ENCODE peak calls at places on chromosomes 3 and 15, in nine cellular contexts. V, G, D, J, X, L, F, W and H are unnamed samples.

GRCh38 chr3:54185740-54186139 is 63.4 kb downstream of the CACNA2D3 start:
- DNase-seq in V (no peak), G (no peak), D (no peak), J (no peak), X (no peak), L (no peak), F (no peak), W (no peak), H (no peak)

GRCh38 chr3:182971637-182972036 is 8.7 kb downstream of the DCUN1D1 start:
- DNase-seq in V (peak), G (no peak), D (no peak), J (no peak), X (no peak), L (no peak), F (no peak), W (no peak), H (no peak)

GRCh38 chr15:29924750-29925149 is 102.5 kb upstream of the TJP1 start:
- DNase-seq in V (no peak), G (peak), D (no peak), J (no peak), X (peak), L (peak), F (no peak), W (peak), H (no peak)

GRCh38 chr15:45522179-45522930 is at the start of gene SLC30A4:
- DNase-seq in V (peak), G (peak), D (peak), J (peak), X (peak), L (peak), F (peak), W (peak), H (peak)

GRCh38 chr15:99721896-99722295 is 11.3 kb downstream of the LYSMD4 start:
- DNase-seq in V (no peak), G (no peak), D (peak), J (no peak), X (no peak), L (no peak), F (no peak), W (no peak), H (no peak)

GRCh38 chr3:109331692-109332091 is 5.7 kb downstream of the DPPA4 start:
- DNase-seq in V (no peak), G (no peak), D (no peak), J (no peak), X (no peak), L (no peak), F (no peak), W (no peak), H (no peak)

GRCh38 chr15:42593143-42593542 is 17.7 kb downstream of the STARD9 start:
- DNase-seq in V (no peak), G (no peak), D (no peak), J (no peak), X (no peak), L (no peak), F (no peak), W (no peak), H (no peak)

GRCh38 chr3:137692803-137693431 is 71.2 kb upstream of the SOX14 start:
- DNase-seq in V (peak), G (peak), D (no peak), J (no peak), X (peak), L (peak), F (no peak), W (peak), H (peak)

GRCh38 chr15:92164327-92165000 is 229.2 kb upstream of the ST8SIA2 start:
- DNase-seq in V (no peak), G (no peak), D (no peak), J (no peak), X (peak), L (no peak), F (no peak), W (no peak), H (no peak)

GRCh38 chr3:52792413-52792812 is 2.2 kb upstream of the ITIH3 start:
- DNase-seq in V (no peak), G (peak), D (no peak), J (no peak), X (peak), L (no peak), F (no peak), W (peak), H (peak)

GRCh38 chr3:105707009-105707408 is 161.8 kb downstream of the CBLB start:
- DNase-seq in V (no peak), G (no peak), D (no peak), J (no peak), X (no peak), L (no peak), F (no peak), W (no peak), H (no peak)
- TF ChIP-seq CTCF in V (no peak), G (no peak), D (no peak), J (no peak), X (no peak), L (no peak), F (no peak), W (no peak), H (no peak)

DNA sequence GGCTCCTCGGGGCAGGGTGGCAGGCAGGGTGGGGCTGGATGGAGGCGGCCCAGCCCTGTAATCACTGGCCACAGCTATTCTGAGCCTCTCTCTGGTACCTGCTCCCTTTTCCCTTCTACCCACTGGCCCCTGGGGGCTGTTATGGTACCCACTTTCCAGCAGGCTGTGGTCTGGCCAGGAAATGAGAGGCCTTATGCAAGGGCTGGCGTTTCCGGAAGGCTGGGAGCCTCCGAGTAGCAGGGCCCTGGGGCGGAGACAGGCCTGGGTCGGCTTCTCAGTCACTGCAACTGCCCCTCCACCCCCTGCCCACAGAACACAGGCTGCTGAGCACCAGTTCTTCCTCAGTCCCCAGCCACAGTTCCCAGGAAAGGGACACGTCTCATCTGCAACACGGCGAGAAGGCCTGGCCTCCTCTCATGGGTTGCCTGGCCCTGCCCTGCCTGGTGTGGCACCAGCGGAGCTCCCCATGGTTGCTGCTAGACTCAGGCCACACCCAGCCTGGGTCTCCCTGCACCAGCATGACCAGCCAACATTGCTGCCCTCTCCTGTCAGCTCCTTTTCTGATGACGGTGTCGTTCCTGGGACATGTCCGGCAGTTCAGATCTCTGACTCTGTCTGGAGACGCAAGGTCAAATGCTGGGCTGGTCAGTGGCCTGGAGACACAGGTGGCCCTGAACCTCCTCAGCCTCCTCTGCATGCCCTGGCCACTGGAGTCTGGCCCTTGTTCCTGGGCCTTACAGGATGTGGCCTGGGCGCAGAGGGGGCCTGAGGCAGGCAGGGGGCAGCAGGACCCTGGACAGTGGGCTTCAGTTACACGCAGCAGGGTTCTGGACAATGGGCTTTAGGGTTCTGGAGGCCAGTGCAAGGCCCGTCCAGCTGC is 6.5 kb downstream of the CHST13 start:
- DNase-seq in V (peak), G (no peak), D (no peak), J (no peak), X (no peak), L (no peak), F (no peak), W (no peak), H (peak)
- TF ChIP-seq CTCF in V (no peak), G (peak), D (no peak), J (no peak), X (peak), L (no peak), F (no peak), W (no peak), H (no peak)

DNA sequence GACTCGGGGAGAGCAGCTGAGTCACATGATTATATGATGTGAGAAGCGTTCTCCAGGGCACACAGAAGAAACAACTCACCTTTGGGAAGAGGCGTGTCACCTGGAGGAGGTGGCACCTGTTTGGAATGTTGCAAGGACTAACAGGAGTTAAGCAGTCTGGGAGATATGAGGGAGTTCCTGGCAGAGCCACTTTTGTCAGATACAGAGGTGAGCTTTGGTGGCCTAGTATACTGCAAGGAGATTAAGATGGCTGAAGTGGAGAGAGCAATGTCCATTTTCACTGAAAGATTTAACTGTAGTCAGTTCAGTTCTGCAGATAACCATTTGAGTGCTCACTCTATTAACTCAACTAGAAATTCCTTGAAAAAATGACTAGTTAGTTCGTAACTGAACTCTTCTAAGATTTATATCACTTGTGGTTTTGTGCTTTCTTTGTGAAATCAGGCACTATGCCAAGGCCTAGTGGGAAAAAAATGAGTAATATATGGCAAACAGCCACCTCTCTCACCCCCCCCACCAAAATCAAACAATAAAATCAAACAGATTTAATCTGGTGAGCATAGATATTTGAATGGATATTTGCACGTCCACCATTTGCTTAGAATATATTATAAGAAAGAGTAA is 61.3 kb downstream of the CRYBG3 start:
- DNase-seq in V (no peak), G (no peak), D (peak), J (no peak), X (no peak), L (no peak), F (no peak), W (no peak), H (no peak)
- TF ChIP-seq CTCF in V (no peak), G (no peak), D (no peak), J (no peak), X (no peak), L (no peak), F (no peak), W (no peak), H (no peak)

GRCh38 chr3:161310649-161311423 is 60.5 kb downstream of the SPTSSB start:
- DNase-seq in V (peak), G (no peak), D (no peak), J (peak), X (no peak), L (no peak), F (no peak), W (no peak), H (no peak)

DNA sequence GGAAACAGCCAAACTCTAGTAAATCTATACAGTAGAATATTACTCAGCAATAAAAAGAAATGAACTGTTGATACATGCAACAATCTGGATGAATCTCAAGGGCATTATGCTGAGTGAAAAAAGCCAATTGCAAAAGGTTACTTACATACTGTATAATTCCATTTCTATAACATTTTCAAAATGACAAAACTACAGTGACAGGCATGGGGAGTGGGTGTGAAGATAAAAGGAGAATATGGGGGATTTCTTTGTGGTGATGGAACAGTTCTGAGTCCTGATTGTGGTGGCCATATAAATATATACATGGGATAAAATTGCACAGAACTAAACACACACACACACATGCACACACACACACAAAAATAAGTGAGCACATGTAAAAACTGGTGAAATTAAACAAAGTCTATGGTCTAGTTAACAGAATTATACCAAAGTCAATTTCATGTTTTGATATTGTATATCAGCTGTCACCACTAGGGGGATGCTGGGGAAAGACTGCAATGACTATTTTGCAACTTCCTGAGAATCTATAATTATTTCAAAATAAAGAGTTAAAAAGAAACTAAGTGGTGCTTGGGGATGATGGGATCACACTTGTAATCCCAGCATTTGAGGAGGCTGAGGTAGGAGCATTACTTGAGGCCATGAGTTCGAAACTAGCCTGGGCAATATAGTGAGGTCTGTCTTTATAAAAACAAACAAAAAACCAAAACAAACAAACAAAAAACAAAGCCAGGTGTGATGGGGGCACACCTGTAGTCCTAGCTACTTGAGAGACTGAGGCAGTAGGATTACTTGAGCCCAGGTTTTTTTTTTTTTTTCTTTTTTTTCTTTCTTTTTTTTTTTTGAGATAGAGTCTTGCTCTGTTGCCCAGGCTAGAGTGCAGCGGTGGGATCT is 66.0 kb downstream of the SPTSSB start:
- DNase-seq in V (peak), G (no peak), D (no peak), J (no peak), X (no peak), L (no peak), F (no peak), W (no peak), H (no peak)
- TF ChIP-seq CTCF in V (peak), G (peak), D (peak), J (peak), X (peak), L (peak), F (peak), W (peak), H (peak)

DNA sequence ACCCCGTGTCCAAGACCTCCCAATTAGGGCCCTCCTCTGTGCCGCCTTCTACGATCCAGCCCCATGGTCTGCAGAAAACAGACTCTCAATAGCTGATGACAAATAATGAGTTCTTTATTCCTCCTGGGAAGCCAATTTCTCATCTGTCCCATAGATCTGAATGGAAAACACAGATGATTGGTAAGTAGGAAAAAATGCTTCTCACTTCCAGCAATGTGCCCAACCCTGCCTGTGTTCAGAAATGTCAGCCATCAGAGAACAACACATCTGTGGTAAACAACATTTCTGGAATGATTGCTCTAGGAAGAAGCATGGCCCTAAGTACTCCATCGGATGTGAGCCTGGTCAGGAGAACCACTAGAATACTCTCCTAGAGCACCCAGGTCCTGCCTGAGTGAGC is 240.5 kb upstream of the HES1 start:
- DNase-seq in V (no peak), G (no peak), D (no peak), J (no peak), X (no peak), L (no peak), F (no peak), W (no peak), H (no peak)
- TF ChIP-seq CTCF in V (no peak), G (no peak), D (no peak), J (no peak), X (no peak), L (no peak), F (no peak), W (no peak), H (no peak)